ENCODE peak calls at places on chromosome 7, in four cellular contexts. A, X, L and Z are unnamed samples.

GRCh38 chr7:83130623-83131545 is 31.8 kb downstream of the PCLO start:
- DNase-seq in A (no peak), X (no peak), L (no peak), Z (no peak)

GRCh38 chr7:23470290-23471089 is at the start of gene IGF2BP3:
- DNase-seq in A (peak), X (peak), L (no peak), Z (peak)

GRCh38 chr7:95688931-95689453 is 83.4 kb upstream of the DYNC1I1 start:
- DNase-seq in A (no peak), X (no peak), L (no peak), Z (no peak)

GRCh38 chr7:118974836-118975235 is 750.3 kb downstream of the ANKRD7 start:
- DNase-seq in A (no peak), X (no peak), L (no peak), Z (no peak)

GRCh38 chr7:87100326-87100725 is 40.9 kb upstream of the ELAPOR2 start:
- DNase-seq in A (no peak), X (no peak), L (no peak), Z (no peak)

GRCh38 chr7:30789334-30789711 is 18.1 kb downstream of the MINDY4 start:
- DNase-seq in A (no peak), X (no peak), L (no peak), Z (no peak)

GRCh38 chr7:141156446-141156845 is 82.6 kb downstream of the TMEM178B start:
- DNase-seq in A (no peak), X (no peak), L (no peak), Z (no peak)

GRCh38 chr7:18978108-18978495 is 139.3 kb downstream of the TWIST1 start:
- DNase-seq in A (no peak), X (no peak), L (no peak), Z (no peak)

GRCh38 chr7:80624763-80625162 is 13.7 kb upstream of the CD36 start:
- DNase-seq in A (no peak), X (no peak), L (no peak), Z (no peak)

GRCh38 chr7:142012825-142013506 is 17.3 kb downstream of the MGAM start:
- DNase-seq in A (no peak), X (peak), L (no peak), Z (peak)

GRCh38 chr7:13641699-13642098 is 347.8 kb downstream of the ETV1 start:
- DNase-seq in A (no peak), X (peak), L (peak), Z (peak)